ENCODE peak calls at places on chromosomes 2 and 18, in five cellular contexts. U, G, E, K and X are unnamed samples.

GRCh38 chr2:68774569-68775271 is 40.1 kb downstream of the ARHGAP25 start:
- DNase-seq in G (no peak), U (no peak), E (no peak), K (peak), X (no peak)

GRCh38 chr2:43636616-43637015 is 444 bp upstream of the PLEKHH2 start:
- DNase-seq in E (no peak), U (no peak), K (no peak), G (no peak), X (no peak)

GRCh38 chr2:45353879-45354278 is 257.2 kb downstream of the SRBD1 start:
- DNase-seq in G (no peak), U (no peak), E (no peak), K (peak), X (no peak)

GRCh38 chr18:37641573-37641972 is 76.0 kb upstream of the CELF4 start:
- DNase-seq in G (no peak), K (no peak), U (no peak), E (no peak), X (no peak)

GRCh38 chr18:21774722-21775121 is 34.1 kb downstream of the MIB1 start:
- DNase-seq in U (no peak), K (no peak), E (no peak), G (no peak), X (no peak)

GRCh38 chr18:78986018-78986481 is 6.4 kb downstream of the SALL3 start:
- DNase-seq in U (no peak), K (no peak), G (peak), E (no peak), X (peak)

GRCh38 chr18:77749189-77749588 is 499.5 kb downstream of the GALR1 start:
- DNase-seq in K (no peak), E (no peak), G (peak), U (peak), X (peak)

GRCh38 chr2:238260879-238261278 is 21.0 kb upstream of the HES6 start:
- DNase-seq in E (no peak), K (no peak), G (no peak), U (no peak), X (no peak)

GRCh38 chr18:55879331-55879730 is 291.3 kb upstream of the TCF4 start:
- DNase-seq in E (no peak), G (no peak), U (no peak), K (peak), X (no peak)

GRCh38 chr18:22391571-22392359 is 25.9 kb downstream of the CTAGE1 start:
- DNase-seq in G (no peak), E (no peak), K (peak), U (no peak), X (no peak)

GRCh38 chr2:191351921-191352320 is 106.7 kb downstream of the MYO1B start:
- DNase-seq in K (peak), G (no peak), U (no peak), E (no peak), X (no peak)

GRCh38 chr2:39099820-39100728 is 20.8 kb downstream of the SOS1 start:
- DNase-seq in G (no peak), K (peak), E (no peak), U (no peak), X (no peak)

GRCh38 chr2:59789523-59789922 is 763.9 kb downstream of the BCL11A start:
- DNase-seq in K (no peak), U (no peak), G (no peak), E (no peak), X (peak)

GRCh38 chr2:8475349-8476045 is 206.4 kb upstream of the ID2 start:
- DNase-seq in K (no peak), E (no peak), G (no peak), U (no peak), X (peak)

GRCh38 chr2:150916997-150917396 is 344.7 kb downstream of the RBM43 start:
- DNase-seq in E (no peak), G (no peak), K (peak), U (no peak), X (no peak)

GRCh38 chr2:28665041-28665704 is 86.5 kb upstream of the PPP1CB start:
- DNase-seq in E (no peak), G (no peak), U (no peak), K (peak), X (no peak)

GRCh38 chr2:219533930-219534661 is 9.5 kb downstream of the CHPF start:
- DNase-seq in K (no peak), E (no peak), G (no peak), U (no peak), X (no peak)

GRCh38 chr2:241935314-241935713 is 65.8 kb downstream of the RTP5 start:
- DNase-seq in U (no peak), K (peak), G (no peak), E (no peak), X (no peak)

GRCh38 chr2:241218131-241219029 is 29.9 kb downstream of the ANO7 start:
- DNase-seq in E (peak), U (peak), K (peak), G (peak), X (peak)

DNA sequence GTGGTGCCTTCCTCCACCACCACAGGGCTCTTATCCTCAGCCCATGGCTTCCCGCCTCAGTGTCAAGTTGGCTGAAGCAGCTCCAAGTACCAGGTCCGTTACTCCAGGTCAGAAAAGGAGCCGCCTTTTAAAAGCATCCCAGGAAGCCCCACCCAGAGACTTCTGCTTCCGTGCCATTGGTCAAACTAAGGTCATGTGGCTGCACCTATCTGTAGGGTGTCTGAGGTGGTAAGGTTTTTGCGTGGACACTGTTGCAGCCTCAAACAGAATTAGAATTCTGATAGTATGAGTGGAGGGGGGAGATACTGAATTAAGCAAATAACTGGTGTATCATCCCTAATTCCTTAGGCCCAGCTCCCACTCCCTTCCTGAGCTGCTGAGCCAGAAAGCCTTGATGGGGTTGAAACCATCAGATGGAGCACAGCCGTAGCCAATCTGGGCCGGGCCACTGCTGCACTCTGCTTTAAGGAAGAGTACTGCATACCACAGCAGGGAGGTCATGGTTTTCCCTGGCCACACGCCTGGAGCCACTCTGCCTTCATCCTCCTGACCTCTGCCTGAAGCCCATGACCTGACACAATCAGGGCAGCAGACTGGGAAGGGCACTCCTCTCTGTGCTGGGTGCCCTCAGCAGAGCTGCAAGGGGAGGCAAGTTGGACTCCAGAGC is 8.4 kb downstream of the TMEM247 start:
- DNase-seq in E (no peak), G (no peak), K (peak), U (peak), X (peak)
- H3K4ac ChIP-seq in E (no peak), G (no peak), K (peak), U (no peak), X (no peak)

GRCh38 chr2:109700680-109701274 is 86.6 kb downstream of the SOWAHC start:
- DNase-seq in G (no peak), U (no peak), K (no peak), E (no peak), X (peak)

GRCh38 chr2:109703076-109703475 is 88.9 kb downstream of the SOWAHC start:
- DNase-seq in E (no peak), K (no peak), U (no peak), G (no peak), X (no peak)

GRCh38 chr2:109702250-109702985 is 88.3 kb downstream of the SOWAHC start:
- DNase-seq in G (no peak), K (peak), U (no peak), E (no peak), X (no peak)

GRCh38 chr2:109699646-109700045 is 85.5 kb downstream of the SOWAHC start:
- DNase-seq in E (no peak), G (no peak), U (no peak), K (no peak), X (peak)

DNA sequence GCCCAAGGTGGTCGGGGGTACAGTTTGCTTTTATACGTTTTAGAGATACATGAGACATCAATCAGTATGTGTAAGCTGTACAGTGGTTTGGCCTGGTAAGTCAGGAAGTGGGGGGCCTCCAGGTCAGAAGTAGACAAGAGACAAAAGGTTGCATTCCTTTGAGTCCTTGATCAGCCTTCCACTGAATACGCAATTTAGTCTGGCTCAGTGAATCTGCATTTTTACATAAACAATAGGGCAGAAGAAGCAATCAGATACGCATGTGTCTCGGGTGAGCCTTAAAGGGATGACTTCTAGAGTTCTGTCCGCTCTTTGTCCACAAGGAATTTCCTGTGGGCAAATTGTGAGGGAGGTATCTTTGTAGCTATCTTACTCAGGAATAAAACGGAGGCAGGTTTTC is 87.2 kb downstream of the SOWAHC start:
- DNase-seq in E (no peak), K (no peak), U (no peak), G (no peak), X (peak)
- H2BK120ac ChIP-seq in E (no peak), K (peak), U (no peak), G (no peak), X (no peak)

DNA sequence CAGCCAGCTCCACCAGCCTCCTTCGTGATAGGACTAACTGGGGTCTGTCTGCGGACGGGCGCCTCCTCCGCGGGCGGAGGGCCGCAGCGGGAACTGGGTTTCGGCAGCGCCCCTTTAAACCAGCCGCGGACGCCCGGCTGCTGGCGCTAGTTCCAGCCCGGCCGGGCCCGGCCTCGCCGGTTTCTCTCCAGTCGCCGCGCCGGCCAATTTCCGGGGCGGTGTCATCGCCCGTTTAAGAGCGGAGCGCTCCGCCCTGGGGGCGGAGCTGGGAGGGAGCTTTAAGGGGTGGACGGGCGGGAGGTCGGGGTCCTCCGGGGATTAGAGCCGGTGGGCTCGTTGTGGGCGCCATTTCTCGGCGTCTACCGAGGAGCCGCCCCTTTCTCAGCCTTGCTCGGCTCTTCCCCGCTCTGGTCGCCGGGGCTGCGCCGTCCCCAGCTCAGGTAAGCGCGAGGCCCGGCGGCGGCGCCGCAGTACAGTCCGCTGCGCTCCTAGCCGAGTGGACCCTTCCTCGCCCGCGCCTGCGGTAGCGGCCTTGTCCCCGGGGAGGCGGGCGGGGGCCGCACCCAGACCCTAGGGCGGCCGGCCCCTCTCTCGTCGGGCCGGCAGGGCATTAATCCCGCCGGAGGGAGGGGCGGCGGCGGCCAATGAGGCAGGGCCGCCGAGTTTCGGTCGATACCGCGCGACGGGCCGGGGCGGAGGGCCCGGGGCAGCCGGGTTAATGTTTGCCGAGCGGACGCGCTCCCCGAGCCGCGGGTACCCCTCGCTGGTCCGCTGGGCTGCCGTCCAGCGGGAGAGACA is at the start of gene EPB41L5:
- DNase-seq in U (peak), K (peak), G (peak), E (peak), X (peak)
- H3K9ac ChIP-seq in U (peak), K (peak), G (peak), E (peak), X (peak)

GRCh38 chr2:188314314-188315054 is 22.8 kb downstream of the GULP1 start:
- DNase-seq in G (no peak), U (no peak), E (no peak), K (no peak), X (peak)
- H3K4ac ChIP-seq in G (no peak), U (no peak), E (no peak), K (no peak), X (no peak)

GRCh38 chr2:46770622-46771021 is 145.0 kb downstream of the MCFD2 start:
- DNase-seq in E (no peak), U (no peak), G (no peak), K (peak), X (no peak)
- H2BK120ac ChIP-seq in E (no peak), U (no peak), G (no peak), K (peak), X (no peak)

GRCh38 chr2:105403241-105403784 is 4.5 kb upstream of the FHL2 start:
- DNase-seq in E (no peak), U (no peak), K (no peak), G (no peak), X (peak)
- H3K9ac ChIP-seq in E (no peak), U (no peak), K (peak), G (no peak), X (no peak)